ENCODE peak calls at places on chromosomes 13 and 19, in eight cellular contexts. D is GM06990; N is GM23338; J is MCF 10A; F is foreskin fibroblast; K is HL-60; V is CD8-positive, alpha-beta T cell; I is thyroid gland. U is an unnamed sample.

GRCh38 chr13:60329221-60329983 is 67.6 kb upstream of the TDRD3 start:
- DNase-seq in I (no peak), K (peak), J (peak), N (peak), D (no peak), F (peak), V (no peak), U (peak)

GRCh38 chr13:97030705-97031452 is 36.6 kb upstream of the OXGR1 start:
- DNase-seq in F (peak), K (peak), J (peak), V (no peak), N (peak), I (no peak), D (no peak), U (peak)

GRCh38 chr13:79522583-79522982 is 41.6 kb downstream of the NDFIP2 start:
- DNase-seq in N (no peak), V (no peak), I (no peak), J (peak), D (peak), K (peak), F (no peak), U (peak)

GRCh38 chr19:49212302-49212701 is 54.7 kb downstream of the TRPM4 start:
- DNase-seq in K (no peak), J (peak), I (no peak), V (no peak), D (no peak), F (peak), N (no peak), U (no peak)

GRCh38 chr19:2337329-2337707 is 8.8 kb downstream of the SPPL2B start:
- DNase-seq in D (no peak), F (peak), N (peak), J (no peak), I (no peak), V (no peak), K (no peak), U (peak)

GRCh38 chr13:70203661-70204229 is 95.5 kb upstream of the KLHL1 start:
- DNase-seq in I (no peak), D (no peak), N (peak), K (no peak), F (peak), V (no peak), J (peak), U (no peak)

GRCh38 chr19:7917292-7918061 is 2.7 kb upstream of the SNAPC2 start:
- DNase-seq in I (peak), N (peak), V (peak), F (peak), J (no peak), K (peak), D (peak), U (peak)

GRCh38 chr13:108044929-108045328 is 170.4 kb downstream of the LIG4 start:
- DNase-seq in D (no peak), K (no peak), V (no peak), F (no peak), I (no peak), J (no peak), N (no peak), U (no peak)

GRCh38 chr13:106423530-106423929 is 111.9 kb downstream of the EFNB2 start:
- DNase-seq in I (no peak), N (peak), K (no peak), J (no peak), F (no peak), V (no peak), D (no peak), U (no peak)

GRCh38 chr19:33186835-33187540 is 7.1 kb upstream of the LRP3 start:
- DNase-seq in V (no peak), F (no peak), J (no peak), N (no peak), I (peak), D (no peak), K (peak), U (no peak)

GRCh38 chr19:49907745-49908446 is 11.2 kb upstream of the IL4I1 start:
- DNase-seq in N (no peak), V (no peak), I (no peak), K (no peak), D (peak), F (no peak), J (no peak), U (no peak)

GRCh38 chr19:20247016-20247683 is 80.1 kb downstream of the ZNF486 start:
- DNase-seq in D (no peak), F (peak), J (no peak), N (peak), I (peak), K (peak), V (no peak), U (no peak)

GRCh38 chr19:50481351-50482149 is 4.9 kb upstream of the GARIN5A start:
- DNase-seq in D (no peak), J (no peak), V (no peak), F (no peak), N (no peak), I (no peak), K (no peak), U (no peak)

GRCh38 chr13:26968431-26969335 is 202.9 kb downstream of the USP12 start:
- DNase-seq in F (no peak), K (no peak), V (no peak), J (no peak), I (no peak), N (no peak), D (no peak), U (peak)

GRCh38 chr13:20475927-20476691 is 49.5 kb downstream of the CRYL1 start:
- DNase-seq in V (peak), J (no peak), K (peak), I (no peak), D (peak), F (no peak), N (peak), U (no peak)
- TF ChIP-seq CTCF in V (no peak), J (no peak), K (no peak), I (no peak), D (no peak), F (no peak), N (no peak), U (no peak)

GRCh38 chr19:13370948-13371347 is 135.3 kb downstream of the CACNA1A start:
- DNase-seq in D (no peak), J (no peak), I (no peak), V (no peak), K (no peak), N (no peak), F (no peak), U (no peak)

GRCh38 chr19:13363235-13363634 is 143.0 kb downstream of the CACNA1A start:
- DNase-seq in K (no peak), V (no peak), N (no peak), D (no peak), J (no peak), I (no peak), F (no peak), U (no peak)

GRCh38 chr19:13363954-13364353 is 142.3 kb downstream of the CACNA1A start:
- DNase-seq in N (no peak), V (no peak), I (no peak), K (no peak), J (no peak), D (no peak), F (no peak), U (no peak)

DNA sequence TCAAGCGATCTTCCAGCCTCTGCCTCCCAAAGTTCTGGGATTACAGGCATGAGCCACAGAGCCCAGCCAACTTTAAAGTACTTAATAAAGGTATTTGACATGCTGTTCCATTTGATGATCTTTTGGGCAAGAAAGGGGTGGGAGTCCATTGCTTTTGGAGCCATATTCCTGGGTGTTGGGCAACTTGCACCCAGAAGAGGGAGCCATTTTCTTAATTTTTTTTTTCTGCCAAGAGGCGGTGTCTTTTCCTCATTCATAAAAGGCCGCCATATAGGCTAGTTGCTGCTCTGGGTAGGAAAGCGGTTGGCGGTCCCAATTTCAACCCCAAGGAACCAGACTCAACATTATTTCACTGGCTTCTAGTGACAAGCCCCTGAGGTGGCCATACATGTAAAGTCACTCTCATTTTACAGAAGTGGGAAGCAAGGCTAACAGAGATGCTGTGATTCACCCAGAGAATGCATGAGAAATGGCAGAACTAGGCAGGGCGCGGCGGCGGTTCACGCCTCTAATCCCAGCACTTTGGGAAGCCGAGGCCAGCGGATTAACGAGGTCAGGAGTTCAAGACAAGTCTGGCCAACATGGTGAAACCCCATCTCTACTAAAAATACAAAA is 139.6 kb downstream of the CACNA1A start:
- DNase-seq in V (no peak), K (no peak), D (no peak), N (peak), I (no peak), F (peak), J (peak), U (no peak)
- TF ChIP-seq CTCF in V (no peak), K (no peak), D (peak), N (peak), I (no peak), F (peak), J (peak), U (peak)

GRCh38 chr13:58908019-58908679 is 1255.6 kb downstream of the DIAPH3 start:
- DNase-seq in F (no peak), V (no peak), J (no peak), N (no peak), D (no peak), K (no peak), I (no peak), U (no peak)

GRCh38 chr13:58906329-58907007 is 1257.3 kb downstream of the DIAPH3 start:
- DNase-seq in F (no peak), J (no peak), K (no peak), I (no peak), D (no peak), V (no peak), N (no peak), U (no peak)

GRCh38 chr13:58907347-58907746 is 1256.4 kb downstream of the DIAPH3 start:
- DNase-seq in N (no peak), K (no peak), V (no peak), J (no peak), D (no peak), I (no peak), F (no peak), U (no peak)
- TF ChIP-seq CTCF in N (no peak), K (no peak), V (no peak), J (no peak), D (no peak), I (no peak), F (no peak), U (peak)

GRCh38 chr13:43267916-43268315 is 244.5 kb downstream of the DNAJC15 start:
- DNase-seq in I (no peak), J (no peak), F (no peak), K (no peak), D (peak), N (no peak), V (no peak), U (no peak)
- TF ChIP-seq CTCF in I (no peak), J (no peak), F (no peak), K (no peak), D (no peak), N (no peak), V (no peak), U (no peak)

DNA sequence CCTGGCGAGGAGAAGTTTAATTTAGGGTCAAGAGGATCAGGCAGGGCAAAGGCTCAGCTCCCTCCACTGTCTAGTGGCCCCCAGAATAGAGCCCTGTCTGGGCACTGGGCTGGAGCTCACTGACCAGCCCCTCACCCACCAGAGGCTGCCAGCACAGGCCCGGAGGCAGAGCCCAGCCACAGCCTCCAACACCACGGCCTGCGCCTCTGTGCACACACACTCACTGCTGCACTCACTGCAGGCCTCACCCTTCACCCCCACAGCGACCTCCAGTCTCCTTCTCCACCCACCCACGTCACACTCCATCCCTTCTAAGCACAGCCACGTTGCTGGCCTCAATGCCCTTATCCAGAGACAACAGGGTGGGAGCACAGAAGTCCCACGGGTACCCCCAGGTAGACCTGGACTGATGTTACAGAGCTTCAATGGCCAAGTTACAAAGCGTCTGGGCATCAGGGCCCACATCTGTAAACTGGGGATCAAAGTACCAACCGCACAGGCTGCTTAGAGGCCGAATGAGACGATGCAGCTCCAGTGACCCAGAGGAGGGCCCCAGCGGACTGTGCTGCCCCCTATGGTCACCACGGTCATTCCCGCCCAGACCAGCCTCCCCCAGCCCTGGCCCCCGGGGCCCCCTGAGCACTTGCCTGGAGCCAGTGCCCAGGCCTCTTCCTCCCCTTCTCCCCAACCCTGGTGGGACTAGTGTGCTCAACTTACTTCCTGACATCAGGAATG is 4.5 kb upstream of the PRKD2 start:
- DNase-seq in V (no peak), K (no peak), F (no peak), J (no peak), N (peak), D (no peak), I (no peak), U (no peak)
- TF ChIP-seq CTCF in V (no peak), K (no peak), F (no peak), J (no peak), N (peak), D (no peak), I (no peak), U (peak)

GRCh38 chr19:42634409-42635232 is 39.9 kb upstream of the CEACAM8 start:
- DNase-seq in I (peak), J (peak), K (peak), D (peak), V (no peak), N (peak), F (peak), U (peak)
- TF ChIP-seq CTCF in I (peak), J (peak), K (peak), D (peak), V (no peak), N (peak), F (peak), U (peak)

GRCh38 chr19:4328243-4328990 is 10.2 kb downstream of the STAP2 start:
- DNase-seq in F (peak), J (no peak), K (peak), I (peak), V (peak), N (peak), D (peak), U (peak)
- TF ChIP-seq CTCF in F (no peak), J (no peak), K (no peak), I (no peak), V (no peak), N (no peak), D (no peak), U (no peak)

GRCh38 chr19:46915386-46915785 is 54.6 kb downstream of the ARHGAP35 start:
- DNase-seq in V (no peak), F (no peak), I (no peak), N (no peak), D (no peak), K (no peak), J (no peak), U (no peak)

GRCh38 chr19:46911456-46911855 is 50.7 kb downstream of the ARHGAP35 start:
- DNase-seq in F (peak), I (no peak), V (no peak), K (no peak), D (no peak), N (no peak), J (no peak), U (no peak)

GRCh38 chr19:46916971-46917370 is 56.2 kb downstream of the ARHGAP35 start:
- DNase-seq in I (no peak), F (no peak), D (no peak), N (no peak), K (no peak), V (no peak), J (no peak), U (no peak)

GRCh38 chr19:46913852-46914430 is 53.1 kb downstream of the ARHGAP35 start:
- DNase-seq in I (no peak), N (no peak), J (no peak), F (peak), V (no peak), D (peak), K (no peak), U (no peak)

DNA sequence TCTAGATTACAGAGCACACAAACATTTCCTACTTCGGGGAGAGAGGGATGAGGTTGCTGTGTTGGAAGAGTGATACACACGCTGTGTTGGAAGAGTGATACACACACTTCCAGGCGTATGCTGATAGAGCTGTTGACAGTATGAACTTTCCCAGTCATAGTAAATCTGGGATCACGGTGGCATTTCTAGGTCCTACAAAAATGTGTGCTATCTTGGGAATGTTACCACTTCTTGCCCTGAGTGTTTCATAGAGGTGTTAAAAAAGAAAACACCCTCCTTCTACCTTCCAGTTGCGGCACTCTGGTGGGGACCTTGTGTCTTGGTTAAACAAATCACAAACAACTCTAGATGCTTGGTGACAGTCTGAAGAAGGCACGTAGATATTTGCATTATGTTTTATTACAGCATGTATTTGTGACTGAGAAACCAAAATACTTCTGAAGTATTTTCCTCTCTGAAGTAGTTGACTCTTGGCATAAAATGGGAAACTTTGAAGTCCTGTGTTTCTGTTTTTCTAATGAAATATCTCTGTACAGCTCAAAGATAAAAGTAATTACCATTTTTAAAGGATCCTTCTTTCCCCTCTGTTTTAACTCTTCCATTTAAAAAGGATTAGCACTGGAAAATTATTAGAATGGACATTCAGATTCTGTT is 52.5 kb downstream of the ARHGAP35 start:
- DNase-seq in J (no peak), N (no peak), K (no peak), I (peak), F (no peak), D (no peak), V (no peak), U (no peak)
- TF ChIP-seq CTCF in J (no peak), N (no peak), K (no peak), I (no peak), F (no peak), D (no peak), V (no peak), U (no peak)

GRCh38 chr19:45643024-45643926 is 4.1 kb upstream of the EML2 start:
- DNase-seq in D (peak), I (peak), N (peak), K (peak), F (peak), J (peak), V (peak), U (peak)
- TF ChIP-seq CTCF in D (peak), I (peak), N (peak), K (peak), F (peak), J (peak), V (peak), U (peak)